ENCODE peak calls at places on chromosomes 4 and X, in nine cellular contexts. Z is epithelial cell of esophagus, H is fibroblast of lung, M is HCT116, C is tibial nerve, S is ascending aorta, P is GM20000, R is thyroid gland, T is mucosa of descending colon. E is an unnamed sample.

GRCh38 chr4:7313991-7314390 is 120.7 kb downstream of the PSAPL1 start:
- DNase-seq in Z (no peak), H (no peak), M (no peak), C (no peak), S (no peak), P (no peak), R (no peak), T (no peak), E (no peak)

GRCh38 chr4:56468097-56468422 is 643 bp downstream of the SRP72 start:
- DNase-seq in Z (peak), H (peak), M (peak), C (no peak), S (no peak), P (peak), R (peak), T (no peak), E (no peak)

GRCh38 chr4:145207934-145208333 is 27.5 kb upstream of the OTUD4 start:
- DNase-seq in Z (no peak), H (no peak), M (no peak), C (no peak), S (no peak), P (no peak), R (no peak), T (no peak), E (no peak)

GRCh38 chr4:106763044-106763443 is 273.1 kb downstream of the DKK2 start:
- DNase-seq in Z (peak), H (peak), M (no peak), C (no peak), S (no peak), P (no peak), R (no peak), T (no peak), E (no peak)

GRCh38 chr4:1604706-1605205 is 79.4 kb downstream of the FAM53A start:
- DNase-seq in Z (no peak), H (no peak), M (no peak), C (no peak), S (no peak), P (no peak), R (peak), T (peak), E (no peak)

GRCh38 chrX:39728025-39728424 is 369.7 kb downstream of the BCOR start:
- DNase-seq in Z (peak), H (no peak), M (no peak), C (no peak), S (peak), P (no peak), R (no peak), T (peak), E (no peak)

GRCh38 chr4:149065753-149066152 is 623.5 kb upstream of the NR3C2 start:
- DNase-seq in Z (no peak), H (no peak), M (no peak), C (no peak), S (no peak), P (no peak), R (no peak), T (no peak), E (no peak)

GRCh38 chr4:63379750-63380522 is 1029.3 kb downstream of the TECRL start:
- DNase-seq in Z (no peak), H (no peak), M (no peak), C (no peak), S (no peak), P (no peak), R (no peak), T (no peak), E (no peak)

GRCh38 chr4:105990933-105991332 is 95.7 kb downstream of the NPNT start:
- DNase-seq in Z (peak), H (peak), M (peak), C (peak), S (peak), P (no peak), R (peak), T (peak), E (no peak)

GRCh38 chr4:77466430-77466829 is 139.2 kb upstream of the CXCL13 start:
- DNase-seq in Z (no peak), H (no peak), M (no peak), C (no peak), S (no peak), P (no peak), R (no peak), T (no peak), E (no peak)

DNA sequence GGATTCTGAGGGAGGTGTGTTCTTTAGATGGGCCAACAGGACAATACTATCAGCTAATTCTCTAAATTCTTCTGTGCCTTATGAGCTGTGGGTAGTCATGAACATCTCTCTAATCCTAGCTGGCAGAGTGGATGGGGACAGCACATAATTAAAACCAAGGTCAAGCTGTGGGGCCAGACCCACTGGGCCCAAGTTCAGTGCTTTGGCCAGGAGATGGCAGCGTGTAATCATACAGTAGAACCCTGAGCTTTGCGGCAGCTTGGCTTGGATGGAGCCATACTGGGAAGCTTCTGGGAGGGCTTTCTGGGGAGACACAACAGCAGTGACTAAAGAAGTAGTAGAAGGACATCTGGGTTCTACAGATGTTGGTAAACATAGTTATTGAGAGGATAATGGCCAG is 140.3 kb upstream of the CXCL13 start:
- DNase-seq in Z (peak), H (peak), M (no peak), C (peak), S (no peak), P (no peak), R (peak), T (peak), E (no peak)
- TF ChIP-seq CTCF in Z (peak), H (peak), M (peak), C (no peak), S (no peak), P (peak), R (peak), T (no peak), E (no peak)

GRCh38 chr4:169268951-169269781 is 1.6 kb downstream of the SH3RF1 start:
- DNase-seq in Z (peak), H (peak), M (no peak), C (no peak), S (peak), P (no peak), R (peak), T (peak), E (no peak)

GRCh38 chr4:169272265-169272886 is 1.6 kb upstream of the SH3RF1 start:
- DNase-seq in Z (peak), H (peak), M (no peak), C (no peak), S (no peak), P (peak), R (no peak), T (no peak), E (no peak)

GRCh38 chr4:169270810-169271691 is at the start of gene SH3RF1:
- DNase-seq in Z (peak), H (peak), M (no peak), C (peak), S (peak), P (peak), R (peak), T (peak), E (peak)

GRCh38 chr4:169271692-169272007 is 894 bp upstream of the SH3RF1 start:
- DNase-seq in Z (no peak), H (no peak), M (no peak), C (no peak), S (no peak), P (peak), R (peak), T (peak), E (no peak)

GRCh38 chr4:169270156-169270809 is 473 bp downstream of the SH3RF1 start:
- DNase-seq in Z (peak), H (peak), M (no peak), C (peak), S (peak), P (peak), R (peak), T (peak), E (peak)
- TF ChIP-seq CTCF in Z (no peak), H (no peak), M (no peak), C (no peak), S (no peak), P (peak), R (peak), T (no peak), E (no peak)

GRCh38 chrX:102085706-102086105 is 39.8 kb upstream of the TCEAL2 start:
- DNase-seq in Z (no peak), H (no peak), M (no peak), C (no peak), S (no peak), P (no peak), R (no peak), T (peak), E (no peak)
- TF ChIP-seq CTCF in Z (no peak), H (no peak), M (peak), C (no peak), S (no peak), P (no peak), R (no peak), T (no peak), E (no peak)

GRCh38 chr4:101792056-101792575 is 1.6 kb downstream of the BANK1 start:
- DNase-seq in Z (no peak), H (no peak), M (no peak), C (no peak), S (no peak), P (no peak), R (no peak), T (no peak), E (no peak)

GRCh38 chr4:101793397-101793796 is 2.9 kb downstream of the BANK1 start:
- DNase-seq in Z (no peak), H (no peak), M (no peak), C (no peak), S (no peak), P (no peak), R (no peak), T (no peak), E (no peak)

GRCh38 chr4:101787917-101788316 is 2.6 kb upstream of the BANK1 start:
- DNase-seq in Z (no peak), H (no peak), M (no peak), C (no peak), S (no peak), P (no peak), R (no peak), T (no peak), E (no peak)

GRCh38 chr4:101791189-101791572 is 651 bp downstream of the BANK1 start:
- DNase-seq in Z (no peak), H (no peak), M (peak), C (no peak), S (no peak), P (peak), R (peak), T (peak), E (no peak)

DNA sequence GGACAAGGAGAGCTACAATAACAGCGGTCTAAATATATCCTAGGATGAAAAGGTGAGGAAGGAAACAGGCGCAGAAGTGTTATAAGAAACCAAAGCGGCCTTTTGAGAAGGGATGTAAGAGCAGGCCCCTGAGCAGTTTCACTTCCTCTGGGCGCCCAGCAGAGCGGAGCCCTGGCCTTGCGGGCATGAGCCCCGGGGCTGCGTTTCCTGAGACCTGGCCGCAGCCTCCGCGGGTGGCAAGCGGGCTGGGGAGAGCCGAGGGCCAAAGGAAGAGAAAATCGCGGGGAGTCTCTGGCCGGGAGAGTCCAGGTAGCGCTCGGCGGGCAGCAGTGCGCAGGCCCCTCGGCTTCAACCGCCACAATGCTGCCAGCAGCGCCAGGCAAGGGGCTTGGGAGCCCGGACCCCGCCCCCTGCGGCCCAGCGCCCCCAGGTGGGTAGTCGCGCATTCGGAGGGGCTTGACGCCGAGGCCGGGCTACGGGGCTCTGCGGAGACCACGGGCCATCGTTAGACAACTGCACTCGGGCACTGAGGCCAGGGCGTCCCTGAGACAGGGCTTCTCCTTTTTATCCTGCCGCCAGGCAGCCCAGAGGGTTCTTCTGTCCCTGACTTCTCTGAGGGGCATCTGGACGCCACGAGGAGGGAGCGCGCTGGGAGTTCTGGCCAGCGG is at the start of gene BANK1:
- DNase-seq in Z (peak), H (peak), M (peak), C (peak), S (peak), P (peak), R (peak), T (peak), E (peak)
- TF ChIP-seq CTCF in Z (no peak), H (no peak), M (peak), C (peak), S (no peak), P (no peak), R (peak), T (no peak), E (no peak)

GRCh38 chrX:107102980-107103379 is 15.6 kb downstream of the RBM41 start:
- DNase-seq in Z (peak), H (peak), M (no peak), C (no peak), S (no peak), P (no peak), R (no peak), T (peak), E (no peak)
- TF ChIP-seq CTCF in Z (peak), H (no peak), M (peak), C (no peak), S (no peak), P (no peak), R (peak), T (no peak), E (no peak)

E was measured in mesothelial cell of epicardium.